ENCODE peak calls at places on chromosomes 3 and 15, in nine cellular contexts. One of them, this sample, is unnamed.
A peak's percentile ranks its signal among the peaks of the same experiment; 100 is the strongest.

GRCh38 chr3:77038468-77038927 is 1.4 kb upstream of the ROBO2 start:
- DNase-seq in activated effector memory CD4-positive, alpha-beta T cell treated with Interleukin-2 at 50 U/mL for 16 hours: no peak
- DNase-seq in stimulated activated CD4-positive, alpha-beta T cell treated with anti-CD3 and anti-CD28 coated beads, Interleukin-15, amount 100 ng/mL, for 1 hour: no peak
- DNase-seq in activated CD4-positive, alpha-beta memory T cell treated with anti-CD3 and anti-CD28 coated beads, Interleukin-2, amount 10 ng/mL, durations not matched to agents 7 days and 5 days: no peak
- DNase-seq in T-helper 2 cell: no peak
- DNase-seq in LHCN-M2: peak; percentile 57
- DNase-seq in NCI-H1092 treated with DMSO at 0.1 percent for 48 hours: peak; percentile 89
- DNase-seq in OCI-LY7: no peak
- DNase-seq in kidney tubule cell: peak; percentile 85
- DNase-seq in this sample: no peak

GRCh38 chr3:196085534-196085933 is 3.6 kb upstream of the TFRC start:
- DNase-seq in activated effector memory CD4-positive, alpha-beta T cell treated with Interleukin-2 at 50 U/mL for 16 hours: no peak
- DNase-seq in stimulated activated CD4-positive, alpha-beta T cell treated with anti-CD3 and anti-CD28 coated beads, Interleukin-15, amount 100 ng/mL, for 1 hour: no peak
- DNase-seq in activated CD4-positive, alpha-beta memory T cell treated with anti-CD3 and anti-CD28 coated beads, Interleukin-2, amount 10 ng/mL, durations not matched to agents 7 days and 5 days: no peak
- DNase-seq in T-helper 2 cell: no peak
- DNase-seq in LHCN-M2: no peak
- DNase-seq in NCI-H1092 treated with DMSO at 0.1 percent for 48 hours: no peak
- DNase-seq in OCI-LY7: no peak
- DNase-seq in kidney tubule cell: no peak
- DNase-seq in this sample: no peak

GRCh38 chr15:39918688-39919385 is 1.2 kb downstream of the GPR176 start:
- DNase-seq in activated effector memory CD4-positive, alpha-beta T cell treated with Interleukin-2 at 50 U/mL for 16 hours: no peak
- DNase-seq in stimulated activated CD4-positive, alpha-beta T cell treated with anti-CD3 and anti-CD28 coated beads, Interleukin-15, amount 100 ng/mL, for 1 hour: no peak
- DNase-seq in activated CD4-positive, alpha-beta memory T cell treated with anti-CD3 and anti-CD28 coated beads, Interleukin-2, amount 10 ng/mL, durations not matched to agents 7 days and 5 days: no peak
- DNase-seq in T-helper 2 cell: no peak
- DNase-seq in LHCN-M2: peak; percentile 79
- DNase-seq in NCI-H1092 treated with DMSO at 0.1 percent for 48 hours: no peak
- DNase-seq in OCI-LY7: no peak
- DNase-seq in kidney tubule cell: peak; percentile 96
- DNase-seq in this sample: no peak

GRCh38 chr3:123349566-123350450 is 99.1 kb downstream of the ADCY5 start:
- DNase-seq in activated effector memory CD4-positive, alpha-beta T cell treated with Interleukin-2 at 50 U/mL for 16 hours: no peak
- DNase-seq in stimulated activated CD4-positive, alpha-beta T cell treated with anti-CD3 and anti-CD28 coated beads, Interleukin-15, amount 100 ng/mL, for 1 hour: no peak
- DNase-seq in activated CD4-positive, alpha-beta memory T cell treated with anti-CD3 and anti-CD28 coated beads, Interleukin-2, amount 10 ng/mL, durations not matched to agents 7 days and 5 days: no peak
- DNase-seq in T-helper 2 cell: no peak
- DNase-seq in LHCN-M2: no peak
- DNase-seq in NCI-H1092 treated with DMSO at 0.1 percent for 48 hours: no peak
- DNase-seq in OCI-LY7: no peak
- DNase-seq in kidney tubule cell: no peak
- DNase-seq in this sample: no peak

GRCh38 chr3:190579514-190580137 is 65.7 kb downstream of the IL1RAP start:
- DNase-seq in activated effector memory CD4-positive, alpha-beta T cell treated with Interleukin-2 at 50 U/mL for 16 hours: no peak
- DNase-seq in stimulated activated CD4-positive, alpha-beta T cell treated with anti-CD3 and anti-CD28 coated beads, Interleukin-15, amount 100 ng/mL, for 1 hour: no peak
- DNase-seq in activated CD4-positive, alpha-beta memory T cell treated with anti-CD3 and anti-CD28 coated beads, Interleukin-2, amount 10 ng/mL, durations not matched to agents 7 days and 5 days: no peak
- DNase-seq in T-helper 2 cell: no peak
- DNase-seq in LHCN-M2: no peak
- DNase-seq in NCI-H1092 treated with DMSO at 0.1 percent for 48 hours: no peak
- DNase-seq in OCI-LY7: no peak
- DNase-seq in kidney tubule cell: no peak
- DNase-seq in this sample: no peak

GRCh38 chr3:97910931-97911351 is 61.3 kb downstream of the RIOX2 start:
- DNase-seq in activated effector memory CD4-positive, alpha-beta T cell treated with Interleukin-2 at 50 U/mL for 16 hours: no peak
- DNase-seq in stimulated activated CD4-positive, alpha-beta T cell treated with anti-CD3 and anti-CD28 coated beads, Interleukin-15, amount 100 ng/mL, for 1 hour: no peak
- DNase-seq in activated CD4-positive, alpha-beta memory T cell treated with anti-CD3 and anti-CD28 coated beads, Interleukin-2, amount 10 ng/mL, durations not matched to agents 7 days and 5 days: peak; percentile 38
- DNase-seq in T-helper 2 cell: no peak
- DNase-seq in LHCN-M2: no peak
- DNase-seq in NCI-H1092 treated with DMSO at 0.1 percent for 48 hours: no peak
- DNase-seq in OCI-LY7: peak; percentile 23
- DNase-seq in kidney tubule cell: no peak
- DNase-seq in this sample: no peak

GRCh38 chr15:101451192-101451799 is 38.2 kb downstream of the PCSK6 start:
- DNase-seq in activated effector memory CD4-positive, alpha-beta T cell treated with Interleukin-2 at 50 U/mL for 16 hours: no peak
- DNase-seq in stimulated activated CD4-positive, alpha-beta T cell treated with anti-CD3 and anti-CD28 coated beads, Interleukin-15, amount 100 ng/mL, for 1 hour: no peak
- DNase-seq in activated CD4-positive, alpha-beta memory T cell treated with anti-CD3 and anti-CD28 coated beads, Interleukin-2, amount 10 ng/mL, durations not matched to agents 7 days and 5 days: no peak
- DNase-seq in T-helper 2 cell: no peak
- DNase-seq in LHCN-M2: peak; percentile 59
- DNase-seq in NCI-H1092 treated with DMSO at 0.1 percent for 48 hours: no peak
- DNase-seq in OCI-LY7: no peak
- DNase-seq in kidney tubule cell: no peak
- DNase-seq in this sample: no peak

GRCh38 chr3:37338500-37338899 is 164.1 kb upstream of the LRRFIP2 start:
- DNase-seq in activated effector memory CD4-positive, alpha-beta T cell treated with Interleukin-2 at 50 U/mL for 16 hours: no peak
- DNase-seq in stimulated activated CD4-positive, alpha-beta T cell treated with anti-CD3 and anti-CD28 coated beads, Interleukin-15, amount 100 ng/mL, for 1 hour: no peak
- DNase-seq in activated CD4-positive, alpha-beta memory T cell treated with anti-CD3 and anti-CD28 coated beads, Interleukin-2, amount 10 ng/mL, durations not matched to agents 7 days and 5 days: no peak
- DNase-seq in T-helper 2 cell: no peak
- DNase-seq in LHCN-M2: peak; percentile 2
- DNase-seq in NCI-H1092 treated with DMSO at 0.1 percent for 48 hours: no peak
- DNase-seq in OCI-LY7: no peak
- DNase-seq in kidney tubule cell: no peak
- DNase-seq in this sample: no peak

This sample was measured in cortex of kidney.